ENCODE peak calls at places on chromosome 3, in nine cellular contexts. N, E, G, D, T, S, F, V and Y are unnamed samples. For H3K27me3, the result is how much of the 10 kb centered on the place peaks cover.

GRCh38 chr3:188234172-188234571 is 80.2 kb downstream of the LPP start:
- DNase-seq in E (no peak), T (no peak), N (no peak), G (no peak), F (no peak), D (no peak), S (no peak), V (no peak), Y (no peak)

GRCh38 chr3:175512700-175513099 is 653.6 kb downstream of the NAALADL2 start:
- DNase-seq in E (no peak), G (no peak), F (no peak), T (no peak), V (no peak), D (no peak), N (no peak), S (no peak), Y (no peak)

GRCh38 chr3:514206-514605 is 317.6 kb downstream of the CHL1 start:
- DNase-seq in D (no peak), E (no peak), S (no peak), V (no peak), F (no peak), N (no peak), G (no peak), T (no peak), Y (no peak)

GRCh38 chr3:122281891-122282290 is 43.2 kb upstream of the CSTA start:
- DNase-seq in S (no peak), G (no peak), T (no peak), D (no peak), F (no peak), N (no peak), V (no peak), E (no peak), Y (no peak)

GRCh38 chr3:33750216-33750558 is 32.1 kb upstream of the CLASP2 start:
- DNase-seq in E (no peak), T (no peak), N (no peak), S (no peak), D (no peak), F (no peak), G (no peak), V (no peak), Y (no peak)

GRCh38 chr3:196287066-196287404 is 491 bp downstream of the PCYT1A start:
- DNase-seq in E (no peak), N (no peak), D (peak), V (no peak), F (no peak), G (no peak), S (no peak), T (peak), Y (no peak)

GRCh38 chr3:152323834-152324233 is 55.1 kb downstream of the MBNL1 start:
- DNase-seq in E (no peak), D (no peak), G (no peak), N (no peak), T (no peak), F (no peak), S (no peak), V (no peak), Y (no peak)

GRCh38 chr3:109369510-109369909 is 32.2 kb upstream of the DPPA4 start:
- DNase-seq in N (peak), V (no peak), T (no peak), F (no peak), D (no peak), S (no peak), E (no peak), G (no peak), Y (no peak)

GRCh38 chr3:196666001-196666867 is 26.7 kb downstream of the NRROS start:
- DNase-seq in E (no peak), D (no peak), T (no peak), V (no peak), G (peak), S (no peak), F (no peak), N (peak), Y (peak)

GRCh38 chr3:132386259-132386658 is 31.0 kb upstream of the DNAJC13 start:
- DNase-seq in N (no peak), G (no peak), V (no peak), D (no peak), F (no peak), E (no peak), S (no peak), T (no peak), Y (no peak)

GRCh38 chr3:41176554-41176953 is 22.8 kb upstream of the CTNNB1 start:
- DNase-seq in N (no peak), F (no peak), D (no peak), E (no peak), G (no peak), S (no peak), V (no peak), T (no peak), Y (no peak)

GRCh38 chr3:101531473-101532086 is 18.6 kb upstream of the SENP7 start:
- DNase-seq in E (no peak), T (no peak), V (no peak), D (no peak), F (no peak), N (no peak), S (no peak), G (no peak), Y (no peak)

GRCh38 chr3:177466076-177466475 is 268.8 kb upstream of the TBL1XR1 start:
- DNase-seq in T (no peak), N (no peak), F (no peak), V (no peak), G (no peak), E (no peak), D (no peak), S (no peak), Y (no peak)

GRCh38 chr3:16633948-16634347 is 28.7 kb upstream of the DAZL start:
- DNase-seq in V (no peak), F (no peak), G (no peak), T (no peak), E (no peak), S (no peak), N (no peak), D (no peak), Y (no peak)

GRCh38 chr3:172512363-172512762 is 10.9 kb downstream of the TNFSF10 start:
- DNase-seq in G (no peak), T (no peak), N (no peak), V (peak), S (no peak), D (peak), F (no peak), E (peak), Y (peak)

GRCh38 chr3:27285668-27286067 is 83.5 kb downstream of the NEK10 start:
- DNase-seq in D (no peak), E (no peak), V (no peak), N (no peak), S (no peak), T (no peak), G (no peak), F (no peak), Y (no peak)

GRCh38 chr3:167350245-167350862 is 29.7 kb downstream of the ZBBX start:
- DNase-seq in V (no peak), S (no peak), G (no peak), D (no peak), T (no peak), F (no peak), E (no peak), N (peak), Y (no peak)

GRCh38 chr3:64268926-64269325 is 43.7 kb upstream of the PRICKLE2 start:
- DNase-seq in D (no peak), G (no peak), S (no peak), T (no peak), N (no peak), V (no peak), E (no peak), F (no peak), Y (no peak)

GRCh38 chr3:8652323-8652987 is 7.9 kb upstream of the SSUH2 start:
- DNase-seq in E (no peak), G (no peak), T (no peak), S (no peak), F (no peak), D (peak), N (no peak), V (no peak), Y (no peak)

GRCh38 chr3:151835751-151836550 is 22.0 kb downstream of the AADAC start:
- DNase-seq in D (no peak), F (no peak), T (no peak), N (no peak), V (no peak), S (no peak), E (no peak), G (no peak), Y (no peak)

GRCh38 chr3:160226026-160226739 is 961 bp downstream of the C3orf80 start:
- DNase-seq in V (no peak), T (no peak), G (peak), E (peak), F (peak), D (peak), S (no peak), N (no peak), Y (no peak)
- H3K27me3 ChIP-seq in V (under half), T (under half), G (under half), E (under half), F (under half), D (under half), S (under half), N (under half), Y (under half)

GRCh38 chr3:189567772-189568420 is 63.3 kb upstream of the TP63 start:
- DNase-seq in D (no peak), G (no peak), T (no peak), S (no peak), N (no peak), V (no peak), F (no peak), E (no peak), Y (no peak)
- H3K27ac ChIP-seq in D (no peak), G (no peak), T (no peak), S (no peak), N (no peak), V (no peak), F (no peak), E (no peak), Y (no peak)

GRCh38 chr3:129983561-129983960 is 9.0 kb downstream of the TRH start:
- DNase-seq in D (no peak), V (no peak), F (no peak), E (no peak), G (no peak), N (no peak), S (no peak), T (no peak), Y (no peak)

GRCh38 chr3:129979891-129980290 is 5.4 kb downstream of the TRH start:
- DNase-seq in T (no peak), S (no peak), V (no peak), E (no peak), N (no peak), D (no peak), F (no peak), G (no peak), Y (no peak)

GRCh38 chr3:129985113-129985512 is 10.6 kb downstream of the TRH start:
- DNase-seq in E (no peak), F (peak), N (no peak), G (no peak), T (no peak), D (no peak), S (no peak), V (no peak), Y (no peak)

GRCh38 chr3:129988429-129988828 is 13.9 kb downstream of the TRH start:
- DNase-seq in E (no peak), S (no peak), G (no peak), D (no peak), N (no peak), V (no peak), F (no peak), T (no peak), Y (no peak)

GRCh38 chr3:129984124-129984523 is 9.6 kb downstream of the TRH start:
- DNase-seq in G (peak), N (no peak), D (no peak), F (no peak), E (no peak), S (no peak), V (no peak), T (no peak), Y (no peak)
- TF ChIP-seq EP300 in G (no peak), N (no peak), D (no peak), F (no peak), E (no peak), S (no peak), V (no peak), T (no peak), Y (no peak)

GRCh38 chr3:88773766-88774165 is 333.7 kb upstream of the EPHA3 start:
- DNase-seq in D (no peak), G (no peak), N (no peak), T (no peak), S (no peak), V (no peak), E (no peak), F (no peak), Y (no peak)
- H3K27me3 ChIP-seq in D (under half), G (under half), N (under half), T (under half), S (under half), V (under half), E (under half), F (under half), Y (under half)

GRCh38 chr3:40012381-40012780 is 203.0 kb downstream of the MYRIP start:
- DNase-seq in N (no peak), V (no peak), G (no peak), D (no peak), S (no peak), E (no peak), F (no peak), T (no peak), Y (no peak)

GRCh38 chr3:40008796-40009195 is 199.4 kb downstream of the MYRIP start:
- DNase-seq in E (no peak), F (no peak), G (no peak), S (no peak), N (no peak), T (no peak), V (no peak), D (no peak), Y (no peak)

DNA sequence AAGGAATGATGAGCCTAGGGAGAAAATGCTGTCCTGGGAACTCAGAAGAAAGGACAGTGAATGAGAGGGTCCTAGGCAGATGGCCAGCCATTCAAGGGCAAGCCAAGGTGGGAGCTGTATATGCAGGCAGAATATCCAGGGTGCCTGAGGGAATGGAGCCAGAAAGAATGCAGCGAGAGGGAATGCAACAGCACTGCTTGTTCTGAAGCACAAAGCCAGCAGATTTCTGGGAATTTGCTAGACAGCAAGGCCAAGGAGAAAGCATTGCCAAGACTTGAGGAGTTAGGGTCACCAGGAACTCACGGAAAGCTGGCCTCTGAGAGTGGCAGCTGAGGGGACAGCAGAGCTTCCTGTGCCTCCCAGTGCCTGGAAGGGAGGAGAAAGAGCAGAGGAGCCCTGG is 200.6 kb downstream of the MYRIP start:
- DNase-seq in T (peak), E (no peak), N (no peak), F (no peak), G (no peak), D (no peak), S (no peak), V (no peak), Y (no peak)
- H3K27ac ChIP-seq in T (no peak), E (no peak), N (no peak), F (no peak), G (no peak), D (no peak), S (no peak), V (no peak), Y (no peak)

DNA sequence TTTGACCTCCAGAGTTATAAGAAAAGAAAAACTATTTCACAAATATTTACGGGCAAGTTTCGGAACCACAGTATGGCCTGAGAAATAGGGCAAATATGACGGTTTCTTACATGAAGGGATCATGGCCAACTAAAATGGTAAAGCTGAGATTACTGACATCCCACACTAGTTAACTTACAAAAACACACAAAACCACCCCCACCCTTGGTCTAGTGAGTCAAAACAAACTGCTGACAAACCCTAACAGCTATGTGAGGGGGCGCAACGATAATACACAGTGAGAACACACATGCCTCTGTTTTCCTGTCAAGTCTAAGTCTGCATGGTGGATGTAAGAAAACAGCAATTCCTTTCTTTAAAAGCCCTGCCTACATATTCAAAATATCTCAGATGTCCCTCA is 32.3 kb downstream of the CBLB start:
- DNase-seq in N (peak), S (no peak), E (no peak), T (no peak), D (no peak), F (no peak), G (no peak), V (no peak), Y (no peak)
- TF ChIP-seq EP300 in N (no peak), S (no peak), E (no peak), T (no peak), D (no peak), F (no peak), G (no peak), V (no peak), Y (no peak)

GRCh38 chr3:131218196-131218595 is 163.4 kb upstream of the NUDT16 start:
- DNase-seq in S (no peak), V (no peak), E (no peak), N (no peak), G (no peak), D (no peak), T (no peak), F (no peak), Y (no peak)
- H3K27me3 ChIP-seq in S (under half), V (under half), E (under half), N (under half), G (under half), D (under half), T (under half), F (under half), Y (under half)

GRCh38 chr3:183265157-183265642 is 12.1 kb downstream of the B3GNT5 start:
- DNase-seq in N (no peak), G (no peak), F (no peak), D (peak), S (no peak), V (no peak), T (peak), E (no peak), Y (no peak)
- H3K27ac ChIP-seq in N (no peak), G (peak), F (no peak), D (peak), S (peak), V (peak), T (no peak), E (peak), Y (peak)

DNA sequence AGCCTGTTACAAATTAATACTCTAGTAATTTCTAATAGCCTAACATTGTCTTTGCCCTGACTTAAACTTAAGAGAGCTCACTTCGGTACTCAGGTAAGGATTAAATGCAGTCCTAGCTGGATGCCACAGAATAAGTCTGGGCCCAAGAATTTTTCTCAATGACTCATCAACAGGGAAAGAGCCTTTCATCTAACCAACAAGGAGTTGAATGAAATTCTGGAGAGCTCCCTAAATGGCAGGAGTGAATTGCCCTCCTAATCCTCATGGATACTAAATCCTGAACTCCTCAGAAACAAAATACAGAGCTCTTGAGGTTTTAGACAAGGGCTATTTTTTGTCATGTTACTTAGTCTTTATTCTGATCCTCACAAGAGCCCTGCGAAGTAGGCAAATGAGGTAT is 159.5 kb downstream of the PLCH1 start:
- DNase-seq in T (no peak), N (no peak), S (no peak), V (no peak), F (no peak), E (no peak), D (no peak), G (no peak), Y (no peak)
- TF ChIP-seq EP300 in T (no peak), N (no peak), S (no peak), V (no peak), F (no peak), E (no peak), D (no peak), G (no peak), Y (no peak)